ENCODE peak calls at places on chromosomes 16 and 17, in four cellular contexts. C is H54, I is HCT116, O is body of pancreas. R is an unnamed sample.

GRCh38 chr16:71626018-71626857 is at the start of gene MARVELD3:
- DNase-seq in I (peak), O (peak), C (no peak), R (peak)

GRCh38 chr17:48985436-48986245 is 11.5 kb upstream of the IGF2BP1 start:
- DNase-seq in I (no peak), O (no peak), C (no peak), R (no peak)

GRCh38 chr17:50883850-50884291 is 17.7 kb upstream of the TOB1 start:
- DNase-seq in C (no peak), O (peak), I (no peak), R (no peak)

GRCh38 chr16:31412750-31413149 is 15.4 kb downstream of the COX6A2 start:
- DNase-seq in I (no peak), C (no peak), O (no peak), R (no peak)

GRCh38 chr17:74541176-74542111 is 4.5 kb downstream of the CD300C start:
- DNase-seq in C (no peak), I (no peak), O (no peak), R (no peak)

GRCh38 chr17:74702132-74702876 is 10.4 kb downstream of the CD300LF start:
- DNase-seq in C (no peak), I (no peak), O (no peak), R (no peak)

GRCh38 chr17:69050999-69051775 is 9.5 kb downstream of the ABCA9 start:
- DNase-seq in O (no peak), I (no peak), C (no peak), R (no peak)

GRCh38 chr16:79658301-79659001 is 57.9 kb upstream of the MAF start:
- DNase-seq in I (no peak), C (peak), O (no peak), R (peak)

GRCh38 chr16:54178491-54178976 is 108.1 kb downstream of the IRX3 start:
- DNase-seq in C (no peak), O (peak), I (no peak), R (no peak)

GRCh38 chr16:1677339-1677738 is 740 bp upstream of the JPT2 start:
- DNase-seq in O (no peak), I (no peak), C (no peak), R (no peak)

GRCh38 chr17:46270032-46270431 is 24.9 kb upstream of the LRRC37A start:
- DNase-seq in I (no peak), C (no peak), O (no peak), R (no peak)

GRCh38 chr17:72590882-72591499 is 470.2 kb downstream of the SOX9 start:
- DNase-seq in I (no peak), C (peak), O (no peak), R (no peak)

GRCh38 chr17:34443832-34444469 is 80.9 kb upstream of the CCL1 start:
- DNase-seq in I (no peak), C (no peak), O (no peak), R (no peak)

GRCh38 chr17:4678448-4679026 is 25.4 kb downstream of the PELP1 start:
- DNase-seq in C (peak), O (no peak), I (peak), R (no peak)

GRCh38 chr16:85473909-85474640 is 139.0 kb upstream of the GSE1 start:
- DNase-seq in I (no peak), O (no peak), C (no peak), R (no peak)

GRCh38 chr17:58092797-58093385 is 9.7 kb downstream of the DYNLL2 start:
- DNase-seq in I (no peak), O (no peak), C (no peak), R (no peak)

GRCh38 chr17:60089097-60089844 is 10.6 kb upstream of the HEATR6 start:
- DNase-seq in C (no peak), I (no peak), O (no peak), R (no peak)

GRCh38 chr16:88773812-88774291 is 11.2 kb downstream of the PIEZO1 start:
- DNase-seq in I (no peak), O (peak), C (peak), R (no peak)

GRCh38 chr16:30637952-30638351 is 12.8 kb upstream of the PRR14 start:
- DNase-seq in C (no peak), O (no peak), I (peak), R (no peak)

GRCh38 chr16:5870886-5871715 is 773.5 kb upstream of the EEF2KMT start:
- DNase-seq in O (no peak), I (no peak), C (no peak), R (no peak)

GRCh38 chr17:13114601-13115024 is 96.8 kb upstream of the ELAC2 start:
- DNase-seq in C (peak), O (peak), I (peak), R (no peak)

GRCh38 chr16:21698169-21699032 is 34.6 kb downstream of the OTOA start:
- DNase-seq in C (no peak), I (no peak), O (no peak), R (no peak)

GRCh38 chr16:2471016-2471652 is at the start of gene NTN3:
- DNase-seq in C (no peak), O (no peak), I (no peak), R (no peak)

GRCh38 chr17:2898255-2898926 is 102.2 kb downstream of the RAP1GAP2 start:
- DNase-seq in C (no peak), O (peak), I (no peak), R (no peak)

GRCh38 chr16:53489754-53490153 is 13.3 kb downstream of the AKTIP start:
- DNase-seq in C (no peak), O (no peak), I (no peak), R (no peak)

DNA sequence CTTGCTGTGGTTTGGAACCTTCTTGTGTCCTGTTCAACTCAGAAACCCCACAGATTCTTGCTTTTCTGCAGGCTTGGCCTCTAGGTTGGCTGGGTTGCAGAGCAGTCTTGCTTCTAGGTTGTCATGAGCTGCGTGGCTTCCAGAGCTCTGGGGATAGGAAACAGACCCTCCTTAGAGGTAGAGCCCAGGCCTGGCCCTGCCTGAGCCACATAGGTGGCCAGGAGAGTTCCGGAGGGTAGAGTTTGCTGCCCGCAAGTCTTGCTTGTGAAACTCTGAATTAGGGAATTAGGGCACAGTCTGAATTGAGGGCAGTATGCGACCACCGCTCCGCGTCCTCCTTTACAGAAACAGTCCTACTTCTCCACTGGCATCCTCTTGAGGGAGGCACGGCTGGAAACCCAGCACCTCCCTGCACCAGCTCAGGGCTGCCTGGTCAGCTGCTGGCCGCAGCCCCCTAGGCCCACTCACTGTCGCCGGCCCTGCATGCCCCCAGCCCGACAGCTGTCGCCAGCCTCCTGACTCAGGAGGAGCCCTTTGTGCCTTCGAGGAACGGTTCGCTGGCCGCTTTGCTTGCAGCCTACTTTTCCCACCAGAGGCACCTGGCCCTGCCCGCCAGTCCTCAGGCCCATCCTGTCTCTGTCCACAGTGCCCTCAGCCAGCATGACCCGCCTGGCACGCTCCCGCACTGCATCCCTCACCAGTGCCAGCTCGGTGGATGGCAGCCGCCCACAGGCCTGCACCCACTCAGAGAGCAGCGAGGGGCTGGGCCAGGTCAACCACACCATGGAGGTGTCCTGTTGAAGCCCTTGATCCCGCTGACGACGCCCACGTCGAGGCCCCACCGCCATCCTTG is 4.3 kb upstream of the SETD6 start:
- DNase-seq in I (no peak), O (no peak), C (no peak), R (no peak)
- TF ChIP-seq POLR2A in I (no peak), O (no peak), C (no peak), R (no peak)

GRCh38 chr17:82295472-82295814 is 21.9 kb upstream of the CSNK1D start:
- DNase-seq in O (no peak), C (no peak), I (no peak), R (no peak)
- TF ChIP-seq POLR2A in O (no peak), C (no peak), I (no peak), R (no peak)

DNA sequence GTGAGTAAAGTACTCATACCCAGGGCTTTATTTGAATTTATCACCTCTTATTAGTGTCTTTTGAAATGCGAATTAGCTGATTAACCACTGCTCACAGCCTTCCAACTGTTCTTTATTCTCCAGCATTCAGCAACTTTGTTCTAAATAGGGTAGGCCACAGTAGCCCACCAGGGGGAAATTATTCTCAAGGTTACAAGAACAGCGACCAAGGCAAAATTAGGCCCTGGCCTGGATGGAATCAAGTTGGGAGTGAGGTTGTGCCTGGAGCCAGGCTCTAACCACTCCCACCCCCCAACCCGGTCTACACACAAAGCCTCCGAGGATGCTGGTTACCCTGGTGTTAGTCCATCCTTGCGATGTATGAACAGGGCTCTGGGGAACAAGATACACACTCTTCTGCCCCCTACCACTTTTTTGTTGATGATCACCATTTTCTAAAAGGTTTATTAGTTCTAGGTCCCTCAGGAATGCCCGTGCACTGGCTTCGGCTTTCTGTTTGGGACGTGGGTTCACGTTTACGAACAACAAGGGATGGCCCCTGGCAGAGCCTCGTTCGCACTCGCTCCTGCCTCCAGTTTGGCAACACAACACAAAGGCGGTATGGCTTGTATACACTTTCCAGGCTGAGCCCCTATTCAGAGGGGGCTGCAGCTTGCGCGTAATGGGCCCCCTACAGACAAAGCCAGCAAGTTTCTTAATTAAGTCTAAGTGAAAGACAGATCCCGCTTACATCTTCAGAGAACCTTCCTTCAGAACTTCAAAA is 245.3 kb downstream of the STX8 start:
- DNase-seq in C (no peak), O (no peak), I (no peak), R (no peak)
- TF ChIP-seq POLR2A in C (no peak), O (no peak), I (no peak), R (no peak)

DNA sequence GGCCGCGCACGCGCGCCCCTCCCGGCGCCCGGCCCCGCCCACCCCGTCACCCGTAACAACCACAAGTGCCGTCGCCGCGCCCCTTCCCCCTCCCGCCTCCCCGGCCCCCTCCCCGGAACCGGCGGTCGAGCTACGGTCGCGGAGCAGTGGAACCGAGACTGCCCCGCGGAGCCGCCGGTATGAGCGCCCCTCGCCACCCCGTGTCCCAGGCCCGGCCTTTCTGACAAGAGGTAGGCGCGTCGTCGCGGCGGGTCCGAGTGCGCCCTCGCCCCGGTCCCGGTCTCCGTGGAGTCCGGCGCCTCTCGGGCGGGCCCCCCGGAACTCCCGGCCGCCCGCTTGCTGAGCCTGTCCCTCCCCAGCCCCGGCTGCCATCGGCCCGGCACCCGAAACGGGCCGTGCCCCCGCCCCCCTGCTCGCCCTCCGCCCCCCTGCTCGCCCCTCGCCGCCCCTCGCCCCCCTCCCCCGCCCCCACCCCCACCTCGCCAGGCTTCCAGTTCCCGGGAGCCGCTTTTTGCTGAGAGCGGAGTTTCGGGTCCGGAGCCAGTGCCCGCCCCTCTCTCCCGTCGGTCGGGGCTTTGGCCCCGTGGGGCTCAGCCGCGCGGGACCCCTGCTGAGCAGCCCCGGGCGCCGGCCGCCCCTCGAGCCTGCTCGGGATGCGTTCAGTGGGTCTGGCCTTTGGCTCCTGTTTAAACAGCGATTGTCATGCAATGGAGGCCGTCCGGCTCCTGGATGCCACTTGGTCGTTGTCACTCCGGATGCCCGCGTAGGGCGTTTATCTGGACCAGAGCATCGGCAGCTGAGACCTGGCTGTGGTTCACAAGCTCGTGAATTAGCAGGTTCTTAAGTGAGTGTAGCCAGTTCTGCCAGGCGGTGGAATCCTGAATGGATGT is at the start of gene SEC14L1:
- DNase-seq in C (peak), O (peak), I (no peak), R (no peak)
- TF ChIP-seq POLR2A in C (peak), O (no peak), I (no peak), R (no peak)

GRCh38 chr17:8186787-8187516 is 3.0 kb downstream of the BORCS6 start:
- DNase-seq in I (peak), O (peak), C (peak), R (peak)

GRCh38 chr17:8186446-8186786 is 3.6 kb downstream of the BORCS6 start:
- DNase-seq in I (no peak), C (no peak), O (no peak), R (no peak)

GRCh38 chr17:8187517-8188407 is 2.2 kb downstream of the BORCS6 start:
- DNase-seq in O (peak), I (peak), C (peak), R (peak)

GRCh38 chr17:8188408-8188839 is 1.6 kb downstream of the BORCS6 start:
- DNase-seq in I (no peak), C (no peak), O (no peak), R (no peak)

DNA sequence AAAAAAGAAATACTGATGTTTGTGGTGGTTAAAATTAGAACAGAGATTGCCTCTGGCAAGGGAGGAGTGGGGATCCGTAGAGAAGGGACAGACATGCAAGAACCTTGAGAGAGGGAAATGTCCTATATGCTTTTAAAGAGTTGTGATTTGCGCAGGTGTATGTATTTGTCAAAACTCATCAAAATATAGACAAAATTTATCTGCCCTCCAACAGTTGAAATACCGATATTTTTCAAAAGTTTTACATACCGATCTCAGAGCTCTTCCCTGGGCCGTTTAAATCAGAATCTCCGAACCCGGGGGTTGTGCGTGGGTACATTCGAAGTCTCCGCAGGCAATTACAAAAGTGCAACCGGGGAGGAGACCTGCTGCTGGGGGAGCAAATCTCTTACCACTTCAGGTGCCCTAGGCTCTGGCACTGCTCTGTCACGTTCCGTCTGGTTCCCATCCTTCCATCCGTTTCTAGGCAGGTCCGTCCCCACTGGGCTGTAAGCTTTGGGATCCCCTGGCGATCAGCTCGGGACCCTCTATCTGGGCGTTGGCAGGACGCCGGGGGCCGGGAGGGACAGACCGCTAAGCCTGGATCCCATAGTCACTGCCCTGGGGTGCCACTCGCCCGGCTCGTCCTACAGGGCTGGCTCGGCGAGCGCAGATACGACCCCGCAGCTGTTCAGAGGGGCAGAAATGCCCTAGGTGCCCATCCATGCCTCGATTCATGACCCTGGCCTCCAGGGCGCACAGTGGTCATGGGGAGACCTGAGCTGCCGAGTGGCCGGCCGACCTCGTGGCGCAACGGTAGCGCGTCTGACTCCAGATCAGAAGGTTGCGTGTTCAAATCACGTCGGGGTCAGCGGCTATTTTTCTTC is 4.2 kb downstream of the BORCS6 start:
- DNase-seq in O (peak), C (no peak), I (no peak), R (peak)
- TF ChIP-seq POLR2A in O (peak), C (no peak), I (no peak), R (no peak)

GRCh38 chr17:8837438-8838075 is 29.9 kb downstream of the PIK3R6 start:
- DNase-seq in I (no peak), O (peak), C (no peak), R (no peak)

GRCh38 chr17:8838551-8839095 is 28.9 kb downstream of the PIK3R6 start:
- DNase-seq in C (no peak), O (no peak), I (no peak), R (no peak)

GRCh38 chr17:8835106-8835505 is 32.4 kb downstream of the PIK3R6 start:
- DNase-seq in C (no peak), O (no peak), I (no peak), R (no peak)

GRCh38 chr17:8835631-8836364 is 31.7 kb downstream of the PIK3R6 start:
- DNase-seq in C (no peak), I (no peak), O (no peak), R (no peak)

DNA sequence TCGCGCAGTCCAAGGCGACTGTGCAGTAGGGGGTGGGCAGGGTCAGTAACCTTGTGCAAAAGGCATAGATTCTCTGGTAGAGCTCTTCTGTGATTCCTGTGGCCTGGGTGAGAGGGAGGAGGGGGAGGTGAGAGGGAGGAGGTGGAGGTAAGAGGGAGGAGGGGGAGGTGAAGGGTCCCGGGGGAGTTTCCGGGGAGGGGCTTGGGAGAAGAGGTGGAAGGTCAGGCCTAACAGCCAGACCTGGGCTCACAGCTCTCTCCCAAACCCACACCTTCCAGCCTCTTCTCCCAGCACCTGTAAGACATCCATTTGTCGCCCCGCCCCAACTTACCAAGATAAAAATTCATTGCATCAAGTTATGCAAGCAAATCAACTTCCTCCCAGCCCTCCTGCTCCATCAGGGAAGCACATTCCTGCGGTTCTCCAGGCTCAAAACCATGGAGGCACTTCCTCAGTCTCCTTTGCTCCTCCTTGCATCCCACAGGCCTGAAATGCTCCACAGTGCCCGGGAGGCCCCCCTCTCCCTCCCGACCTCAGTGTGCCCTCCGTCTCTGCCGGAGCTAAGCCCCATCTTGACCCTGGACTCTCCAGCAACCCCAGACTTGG is 30.6 kb downstream of the PIK3R6 start:
- DNase-seq in I (no peak), O (no peak), C (no peak), R (no peak)
- TF ChIP-seq POLR2A in I (no peak), O (no peak), C (no peak), R (no peak)